ENCODE peak calls at places on chromosomes 7 and 10, in four cellular contexts. Z is neural crest cell, J is non-pigmented ciliary epithelial cell, L is left ventricle myocardium superior. T is an unnamed sample.
A peak's percentile ranks its signal among the peaks of the same experiment; 100 is the strongest.

GRCh38 chr7:156609010-156609877 is 31.3 kb upstream of the RNF32 start:
- DNase-seq in J (no peak), L (no peak), Z (no peak), T (no peak)

GRCh38 chr7:130065500-130066152 is 4.7 kb upstream of the KLHDC10 start:
- DNase-seq in J (no peak), Z (no peak), L (no peak), T (no peak)

GRCh38 chr7:112419543-112420130 is 30.6 kb upstream of the IFRD1 start:
- DNase-seq in Z (no peak), L (no peak), J (no peak), T (no peak)

GRCh38 chr10:79162861-79163662 is 94.3 kb downstream of the ZMIZ1 start:
- DNase-seq in J (no peak), L (no peak), Z (no peak), T (peak; percentile 65)

GRCh38 chr10:103763374-103764202 is 91.8 kb downstream of the SH3PXD2A start:
- DNase-seq in J (no peak), L (no peak), Z (no peak), T (no peak)

GRCh38 chr7:70481717-70482116 is 650.2 kb upstream of the GALNT17 start:
- DNase-seq in J (no peak), L (no peak), Z (no peak), T (no peak)

GRCh38 chr10:119897366-119897765 is 4.8 kb downstream of the SEC23IP start:
- DNase-seq in Z (no peak), L (no peak), J (no peak), T (no peak)

GRCh38 chr10:73218466-73219191 is 28.4 kb downstream of the DNAJC9 start:
- DNase-seq in J (no peak), Z (no peak), L (no peak), T (peak; percentile 10)

GRCh38 chr10:71366710-71367109 is 30.0 kb upstream of the CDH23 start:
- DNase-seq in Z (no peak), L (no peak), J (no peak), T (no peak)

GRCh38 chr7:123472751-123473150 is 61.6 kb downstream of the IQUB start:
- DNase-seq in Z (no peak), L (no peak), J (no peak), T (no peak)

GRCh38 chr10:30617070-30617469 is 12.5 kb downstream of the LYZL2 start:
- DNase-seq in J (no peak), Z (no peak), L (no peak), T (no peak)

GRCh38 chr7:157193274-157193673 is 54.5 kb downstream of the UBE3C start:
- DNase-seq in J (no peak), Z (no peak), L (no peak), T (no peak)

GRCh38 chr7:1949681-1950055 is 279.6 kb downstream of the ELFN1 start:
- DNase-seq in Z (no peak), J (no peak), L (no peak), T (no peak)

GRCh38 chr7:2110586-2111396 is 122.0 kb downstream of the MAD1L1 start:
- DNase-seq in L (no peak), J (no peak), Z (no peak), T (no peak)

GRCh38 chr7:47188653-47189315 is 393.1 kb downstream of the TNS3 start:
- DNase-seq in J (no peak), L (no peak), Z (no peak), T (no peak)

GRCh38 chr7:132019718-132020117 is 463.3 kb upstream of the PODXL start:
- DNase-seq in J (no peak), Z (no peak), L (no peak), T (no peak)

GRCh38 chr7:74008687-74009086 is 19.3 kb upstream of the ELN start:
- DNase-seq in L (no peak), Z (no peak), J (no peak), T (no peak)

GRCh38 chr10:69061305-69062161 is 26.4 kb upstream of the SRGN start:
- DNase-seq in L (peak; percentile 67), J (peak; percentile 99), Z (no peak), T (peak; percentile 100)

GRCh38 chr10:130543787-130544186 is 407.6 kb downstream of the GLRX3 start:
- DNase-seq in J (no peak), Z (no peak), L (no peak), T (no peak)

GRCh38 chr7:13188236-13188635 is 500.8 kb downstream of the ARL4A start:
- DNase-seq in J (no peak), Z (no peak), L (no peak), T (no peak)

GRCh38 chr10:28806951-28807759 is 129.8 kb downstream of the BAMBI start:
- DNase-seq in Z (no peak), J (no peak), L (no peak), T (no peak)

GRCh38 chr10:125606406-125606805 is 76.6 kb downstream of the TEX36 start:
- DNase-seq in J (no peak), Z (no peak), L (no peak), T (no peak)